ENCODE peak calls at places on chromosomes 6 and 20, in eight cellular contexts. One of them, this sample, is unnamed.

GRCh38 chr6:41504526-41505021 is 41.6 kb upstream of the FOXP4 start:
- DNase-seq in stimulated activated CD8-positive, alpha-beta memory T cell treated with anti-CD3 and anti-CD28 coated beads, Interleukin-15, amount 100 ng/mL, for 1 hour: no peak
- DNase-seq in NCI-H1930: no peak
- DNase-seq in GM19239: peak
- DNase-seq in kidney glomerular epithelial cell: peak
- DNase-seq in GM03348: peak
- DNase-seq in omental fat pad: no peak
- DNase-seq in GM23248: peak
- DNase-seq in this sample: no peak

GRCh38 chr20:7851031-7851490 is 89.2 kb downstream of the HAO1 start:
- DNase-seq in GM19239: no peak
- DNase-seq in stimulated activated CD8-positive, alpha-beta memory T cell treated with anti-CD3 and anti-CD28 coated beads, Interleukin-15, amount 100 ng/mL, for 1 hour: no peak
- DNase-seq in kidney glomerular epithelial cell: peak
- DNase-seq in GM03348: no peak
- DNase-seq in omental fat pad: no peak
- DNase-seq in NCI-H1930: no peak
- DNase-seq in GM23248: peak
- DNase-seq in this sample: no peak

GRCh38 chr20:48703511-48704219 is 124.1 kb downstream of the PREX1 start:
- DNase-seq in GM23248: no peak
- DNase-seq in GM19239: no peak
- DNase-seq in stimulated activated CD8-positive, alpha-beta memory T cell treated with anti-CD3 and anti-CD28 coated beads, Interleukin-15, amount 100 ng/mL, for 1 hour: no peak
- DNase-seq in kidney glomerular epithelial cell: no peak
- DNase-seq in NCI-H1930: no peak
- DNase-seq in omental fat pad: no peak
- DNase-seq in GM03348: no peak
- DNase-seq in this sample: no peak

GRCh38 chr6:96991618-96992355 is 67.3 kb downstream of the KLHL32 start:
- DNase-seq in GM23248: no peak
- DNase-seq in kidney glomerular epithelial cell: no peak
- DNase-seq in omental fat pad: no peak
- DNase-seq in GM19239: no peak
- DNase-seq in GM03348: no peak
- DNase-seq in stimulated activated CD8-positive, alpha-beta memory T cell treated with anti-CD3 and anti-CD28 coated beads, Interleukin-15, amount 100 ng/mL, for 1 hour: no peak
- DNase-seq in NCI-H1930: no peak
- DNase-seq in this sample: no peak

GRCh38 chr20:31678389-31679356 is 41.0 kb downstream of the COX4I2 start:
- DNase-seq in stimulated activated CD8-positive, alpha-beta memory T cell treated with anti-CD3 and anti-CD28 coated beads, Interleukin-15, amount 100 ng/mL, for 1 hour: no peak
- DNase-seq in GM23248: no peak
- DNase-seq in omental fat pad: no peak
- DNase-seq in GM03348: peak
- DNase-seq in NCI-H1930: no peak
- DNase-seq in kidney glomerular epithelial cell: peak
- DNase-seq in GM19239: no peak
- DNase-seq in this sample: no peak

GRCh38 chr6:155237613-155238012 is 26.2 kb upstream of the CLDN20 start:
- DNase-seq in omental fat pad: no peak
- DNase-seq in kidney glomerular epithelial cell: no peak
- DNase-seq in stimulated activated CD8-positive, alpha-beta memory T cell treated with anti-CD3 and anti-CD28 coated beads, Interleukin-15, amount 100 ng/mL, for 1 hour: no peak
- DNase-seq in GM23248: no peak
- DNase-seq in GM19239: no peak
- DNase-seq in GM03348: no peak
- DNase-seq in NCI-H1930: no peak
- DNase-seq in this sample: no peak

GRCh38 chr20:22680031-22680740 is 95.8 kb upstream of the FOXA2 start:
- DNase-seq in stimulated activated CD8-positive, alpha-beta memory T cell treated with anti-CD3 and anti-CD28 coated beads, Interleukin-15, amount 100 ng/mL, for 1 hour: no peak
- DNase-seq in GM03348: no peak
- DNase-seq in GM23248: no peak
- DNase-seq in NCI-H1930: no peak
- DNase-seq in kidney glomerular epithelial cell: no peak
- DNase-seq in GM19239: no peak
- DNase-seq in omental fat pad: no peak
- DNase-seq in this sample: no peak

GRCh38 chr6:87714093-87714809 is 12.2 kb upstream of the AKIRIN2 start:
- DNase-seq in NCI-H1930: no peak
- DNase-seq in GM03348: no peak
- DNase-seq in kidney glomerular epithelial cell: peak
- DNase-seq in omental fat pad: no peak
- DNase-seq in GM19239: no peak
- DNase-seq in GM23248: peak
- DNase-seq in stimulated activated CD8-positive, alpha-beta memory T cell treated with anti-CD3 and anti-CD28 coated beads, Interleukin-15, amount 100 ng/mL, for 1 hour: no peak
- DNase-seq in this sample: no peak

GRCh38 chr6:112466378-112467151 is 119.4 kb downstream of the RFPL4B start:
- DNase-seq in NCI-H1930: no peak
- DNase-seq in stimulated activated CD8-positive, alpha-beta memory T cell treated with anti-CD3 and anti-CD28 coated beads, Interleukin-15, amount 100 ng/mL, for 1 hour: no peak
- DNase-seq in GM03348: peak
- DNase-seq in GM19239: no peak
- DNase-seq in kidney glomerular epithelial cell: peak
- DNase-seq in GM23248: peak
- DNase-seq in omental fat pad: no peak
- DNase-seq in this sample: no peak

GRCh38 chr6:167306401-167306998 is 15.4 kb downstream of the UNC93A start:
- DNase-seq in NCI-H1930: no peak
- DNase-seq in kidney glomerular epithelial cell: peak
- DNase-seq in GM23248: no peak
- DNase-seq in stimulated activated CD8-positive, alpha-beta memory T cell treated with anti-CD3 and anti-CD28 coated beads, Interleukin-15, amount 100 ng/mL, for 1 hour: no peak
- DNase-seq in omental fat pad: no peak
- DNase-seq in GM03348: no peak
- DNase-seq in GM19239: no peak
- DNase-seq in this sample: no peak